ENCODE peak calls at places on chromosomes 4 and X, in seven cellular contexts. One of them, this sample, is unnamed.

GRCh38 chrX:66544181-66544580 is 94.7 kb downstream of the EDA2R start:
- ATAC-seq in T-helper 17 cell: no peak
- ATAC-seq in aorta: no peak
- ATAC-seq in activated CD8-positive, alpha-beta T cell treated with anti-CD3 and anti-CD28 coated beads, Interleukin-2, amount 10 ng/mL, durations not matched to agents 7 days and 5 days: no peak
- ATAC-seq in Right ventricle myocardium superior: no peak
- ATAC-seq in left lung: no peak
- ATAC-seq in stimulated activated effector memory CD8-positive, alpha-beta T cell treated with anti-CD3 and anti-CD28 coated beads, Interleukin-12 subunit alpha, Interleukin-12 subunit beta, amount 100 ng/mL, for 72 hours: no peak
- ATAC-seq in this sample: no peak

GRCh38 chr4:123559955-123560669 is 163.5 kb downstream of the SPRY1 start:
- ATAC-seq in stimulated activated effector memory CD8-positive, alpha-beta T cell treated with anti-CD3 and anti-CD28 coated beads, Interleukin-12 subunit alpha, Interleukin-12 subunit beta, amount 100 ng/mL, for 72 hours: no peak
- ATAC-seq in Right ventricle myocardium superior: no peak
- ATAC-seq in left lung: no peak
- ATAC-seq in T-helper 17 cell: no peak
- ATAC-seq in activated CD8-positive, alpha-beta T cell treated with anti-CD3 and anti-CD28 coated beads, Interleukin-2, amount 10 ng/mL, durations not matched to agents 7 days and 5 days: no peak
- ATAC-seq in aorta: no peak
- ATAC-seq in this sample: no peak

GRCh38 chrX:15204130-15204751 is 65.6 kb downstream of the ASB9 start:
- ATAC-seq in stimulated activated effector memory CD8-positive, alpha-beta T cell treated with anti-CD3 and anti-CD28 coated beads, Interleukin-12 subunit alpha, Interleukin-12 subunit beta, amount 100 ng/mL, for 72 hours: peak
- ATAC-seq in T-helper 17 cell: no peak
- ATAC-seq in aorta: no peak
- ATAC-seq in activated CD8-positive, alpha-beta T cell treated with anti-CD3 and anti-CD28 coated beads, Interleukin-2, amount 10 ng/mL, durations not matched to agents 7 days and 5 days: peak
- ATAC-seq in Right ventricle myocardium superior: no peak
- ATAC-seq in left lung: no peak
- ATAC-seq in this sample: no peak

GRCh38 chrX:130861462-130861861 is 41.5 kb downstream of the ENOX2 start:
- ATAC-seq in aorta: no peak
- ATAC-seq in stimulated activated effector memory CD8-positive, alpha-beta T cell treated with anti-CD3 and anti-CD28 coated beads, Interleukin-12 subunit alpha, Interleukin-12 subunit beta, amount 100 ng/mL, for 72 hours: peak
- ATAC-seq in activated CD8-positive, alpha-beta T cell treated with anti-CD3 and anti-CD28 coated beads, Interleukin-2, amount 10 ng/mL, durations not matched to agents 7 days and 5 days: no peak
- ATAC-seq in T-helper 17 cell: no peak
- ATAC-seq in left lung: no peak
- ATAC-seq in Right ventricle myocardium superior: no peak
- ATAC-seq in this sample: no peak

GRCh38 chr4:152581536-152582160 is 45.8 kb upstream of the FBXW7 start:
- ATAC-seq in stimulated activated effector memory CD8-positive, alpha-beta T cell treated with anti-CD3 and anti-CD28 coated beads, Interleukin-12 subunit alpha, Interleukin-12 subunit beta, amount 100 ng/mL, for 72 hours: no peak
- ATAC-seq in aorta: no peak
- ATAC-seq in left lung: no peak
- ATAC-seq in activated CD8-positive, alpha-beta T cell treated with anti-CD3 and anti-CD28 coated beads, Interleukin-2, amount 10 ng/mL, durations not matched to agents 7 days and 5 days: no peak
- ATAC-seq in T-helper 17 cell: no peak
- ATAC-seq in Right ventricle myocardium superior: no peak
- ATAC-seq in this sample: no peak

GRCh38 chrX:102959471-102959870 is 22.4 kb downstream of the RAB40AL start:
- ATAC-seq in T-helper 17 cell: no peak
- ATAC-seq in Right ventricle myocardium superior: no peak
- ATAC-seq in left lung: no peak
- ATAC-seq in activated CD8-positive, alpha-beta T cell treated with anti-CD3 and anti-CD28 coated beads, Interleukin-2, amount 10 ng/mL, durations not matched to agents 7 days and 5 days: no peak
- ATAC-seq in aorta: no peak
- ATAC-seq in stimulated activated effector memory CD8-positive, alpha-beta T cell treated with anti-CD3 and anti-CD28 coated beads, Interleukin-12 subunit alpha, Interleukin-12 subunit beta, amount 100 ng/mL, for 72 hours: no peak
- ATAC-seq in this sample: no peak

GRCh38 chr4:138205531-138206233 is 36.5 kb downstream of the SLC7A11 start:
- ATAC-seq in T-helper 17 cell: no peak
- ATAC-seq in stimulated activated effector memory CD8-positive, alpha-beta T cell treated with anti-CD3 and anti-CD28 coated beads, Interleukin-12 subunit alpha, Interleukin-12 subunit beta, amount 100 ng/mL, for 72 hours: no peak
- ATAC-seq in activated CD8-positive, alpha-beta T cell treated with anti-CD3 and anti-CD28 coated beads, Interleukin-2, amount 10 ng/mL, durations not matched to agents 7 days and 5 days: no peak
- ATAC-seq in aorta: no peak
- ATAC-seq in Right ventricle myocardium superior: peak
- ATAC-seq in left lung: no peak
- ATAC-seq in this sample: no peak

GRCh38 chrX:135403374-135403773 is 18.4 kb upstream of the SMIM10L2A start:
- ATAC-seq in Right ventricle myocardium superior: no peak
- ATAC-seq in stimulated activated effector memory CD8-positive, alpha-beta T cell treated with anti-CD3 and anti-CD28 coated beads, Interleukin-12 subunit alpha, Interleukin-12 subunit beta, amount 100 ng/mL, for 72 hours: no peak
- ATAC-seq in aorta: no peak
- ATAC-seq in activated CD8-positive, alpha-beta T cell treated with anti-CD3 and anti-CD28 coated beads, Interleukin-2, amount 10 ng/mL, durations not matched to agents 7 days and 5 days: peak
- ATAC-seq in left lung: peak
- ATAC-seq in T-helper 17 cell: no peak
- ATAC-seq in this sample: no peak

GRCh38 chrX:103276581-103277002 is at the start of gene TCEAL5:
- ATAC-seq in T-helper 17 cell: no peak
- ATAC-seq in Right ventricle myocardium superior: no peak
- ATAC-seq in activated CD8-positive, alpha-beta T cell treated with anti-CD3 and anti-CD28 coated beads, Interleukin-2, amount 10 ng/mL, durations not matched to agents 7 days and 5 days: no peak
- ATAC-seq in left lung: no peak
- ATAC-seq in stimulated activated effector memory CD8-positive, alpha-beta T cell treated with anti-CD3 and anti-CD28 coated beads, Interleukin-12 subunit alpha, Interleukin-12 subunit beta, amount 100 ng/mL, for 72 hours: no peak
- ATAC-seq in aorta: peak
- ATAC-seq in this sample: peak

GRCh38 chr4:113684534-113685091 is 76.9 kb downstream of the CAMK2D start:
- ATAC-seq in Right ventricle myocardium superior: peak
- ATAC-seq in activated CD8-positive, alpha-beta T cell treated with anti-CD3 and anti-CD28 coated beads, Interleukin-2, amount 10 ng/mL, durations not matched to agents 7 days and 5 days: peak
- ATAC-seq in T-helper 17 cell: no peak
- ATAC-seq in stimulated activated effector memory CD8-positive, alpha-beta T cell treated with anti-CD3 and anti-CD28 coated beads, Interleukin-12 subunit alpha, Interleukin-12 subunit beta, amount 100 ng/mL, for 72 hours: peak
- ATAC-seq in aorta: peak
- ATAC-seq in left lung: peak
- ATAC-seq in this sample: peak

GRCh38 chr4:138113819-138114415 is 128.2 kb downstream of the SLC7A11 start:
- ATAC-seq in Right ventricle myocardium superior: no peak
- ATAC-seq in aorta: no peak
- ATAC-seq in activated CD8-positive, alpha-beta T cell treated with anti-CD3 and anti-CD28 coated beads, Interleukin-2, amount 10 ng/mL, durations not matched to agents 7 days and 5 days: no peak
- ATAC-seq in T-helper 17 cell: no peak
- ATAC-seq in stimulated activated effector memory CD8-positive, alpha-beta T cell treated with anti-CD3 and anti-CD28 coated beads, Interleukin-12 subunit alpha, Interleukin-12 subunit beta, amount 100 ng/mL, for 72 hours: no peak
- ATAC-seq in left lung: no peak
- ATAC-seq in this sample: no peak

GRCh38 chr4:23857353-23857752 is 32.5 kb downstream of the PPARGC1A start:
- ATAC-seq in stimulated activated effector memory CD8-positive, alpha-beta T cell treated with anti-CD3 and anti-CD28 coated beads, Interleukin-12 subunit alpha, Interleukin-12 subunit beta, amount 100 ng/mL, for 72 hours: no peak
- ATAC-seq in T-helper 17 cell: no peak
- ATAC-seq in left lung: no peak
- ATAC-seq in Right ventricle myocardium superior: no peak
- ATAC-seq in activated CD8-positive, alpha-beta T cell treated with anti-CD3 and anti-CD28 coated beads, Interleukin-2, amount 10 ng/mL, durations not matched to agents 7 days and 5 days: no peak
- ATAC-seq in aorta: no peak
- ATAC-seq in this sample: no peak

GRCh38 chrX:133297284-133297683 is 79.1 kb upstream of the TFDP3 start:
- ATAC-seq in stimulated activated effector memory CD8-positive, alpha-beta T cell treated with anti-CD3 and anti-CD28 coated beads, Interleukin-12 subunit alpha, Interleukin-12 subunit beta, amount 100 ng/mL, for 72 hours: no peak
- ATAC-seq in T-helper 17 cell: no peak
- ATAC-seq in left lung: no peak
- ATAC-seq in Right ventricle myocardium superior: no peak
- ATAC-seq in aorta: no peak
- ATAC-seq in activated CD8-positive, alpha-beta T cell treated with anti-CD3 and anti-CD28 coated beads, Interleukin-2, amount 10 ng/mL, durations not matched to agents 7 days and 5 days: no peak
- ATAC-seq in this sample: no peak

GRCh38 chrX:109880629-109881028 is 122.3 kb upstream of the TMEM164 start:
- ATAC-seq in aorta: no peak
- ATAC-seq in T-helper 17 cell: no peak
- ATAC-seq in Right ventricle myocardium superior: no peak
- ATAC-seq in left lung: peak
- ATAC-seq in activated CD8-positive, alpha-beta T cell treated with anti-CD3 and anti-CD28 coated beads, Interleukin-2, amount 10 ng/mL, durations not matched to agents 7 days and 5 days: no peak
- ATAC-seq in stimulated activated effector memory CD8-positive, alpha-beta T cell treated with anti-CD3 and anti-CD28 coated beads, Interleukin-12 subunit alpha, Interleukin-12 subunit beta, amount 100 ng/mL, for 72 hours: peak
- ATAC-seq in this sample: no peak

GRCh38 chr4:122403860-122404259 is 25.0 kb downstream of the ADAD1 start:
- ATAC-seq in aorta: no peak
- ATAC-seq in activated CD8-positive, alpha-beta T cell treated with anti-CD3 and anti-CD28 coated beads, Interleukin-2, amount 10 ng/mL, durations not matched to agents 7 days and 5 days: no peak
- ATAC-seq in left lung: no peak
- ATAC-seq in Right ventricle myocardium superior: no peak
- ATAC-seq in T-helper 17 cell: no peak
- ATAC-seq in stimulated activated effector memory CD8-positive, alpha-beta T cell treated with anti-CD3 and anti-CD28 coated beads, Interleukin-12 subunit alpha, Interleukin-12 subunit beta, amount 100 ng/mL, for 72 hours: no peak
- ATAC-seq in this sample: no peak

GRCh38 chrX:143788265-143788664 is 67.7 kb upstream of the SPANXN2 start:
- ATAC-seq in stimulated activated effector memory CD8-positive, alpha-beta T cell treated with anti-CD3 and anti-CD28 coated beads, Interleukin-12 subunit alpha, Interleukin-12 subunit beta, amount 100 ng/mL, for 72 hours: no peak
- ATAC-seq in activated CD8-positive, alpha-beta T cell treated with anti-CD3 and anti-CD28 coated beads, Interleukin-2, amount 10 ng/mL, durations not matched to agents 7 days and 5 days: no peak
- ATAC-seq in aorta: no peak
- ATAC-seq in Right ventricle myocardium superior: no peak
- ATAC-seq in left lung: no peak
- ATAC-seq in T-helper 17 cell: no peak
- ATAC-seq in this sample: no peak

GRCh38 chr4:2857349-2857927 is 13.8 kb downstream of the ADD1 start:
- ATAC-seq in T-helper 17 cell: no peak
- ATAC-seq in aorta: no peak
- ATAC-seq in Right ventricle myocardium superior: no peak
- ATAC-seq in left lung: no peak
- ATAC-seq in activated CD8-positive, alpha-beta T cell treated with anti-CD3 and anti-CD28 coated beads, Interleukin-2, amount 10 ng/mL, durations not matched to agents 7 days and 5 days: no peak
- ATAC-seq in stimulated activated effector memory CD8-positive, alpha-beta T cell treated with anti-CD3 and anti-CD28 coated beads, Interleukin-12 subunit alpha, Interleukin-12 subunit beta, amount 100 ng/mL, for 72 hours: no peak
- ATAC-seq in this sample: no peak